ENCODE peak calls at places on chromosomes 7 and 10, in six cellular contexts. I is IMR-90, T is hepatocyte, E is astrocyte, O is gastrocnemius medialis, C is HL-60. H is an unnamed sample.

GRCh38 chr10:133087679-133088523 is at the start of gene ADGRA1:
- DNase-seq in O (no peak), E (no peak), I (no peak), C (no peak), T (peak), H (no peak)

GRCh38 chr10:132714096-132714721 is 71.7 kb downstream of the NKX6-2 start:
- DNase-seq in I (no peak), C (no peak), O (no peak), E (peak), T (no peak), H (no peak)

GRCh38 chr10:10056958-10057357 is 960.7 kb upstream of the CELF2 start:
- DNase-seq in I (peak), T (peak), O (no peak), E (no peak), C (no peak), H (peak)

GRCh38 chr10:104680467-104681401 is 39.6 kb downstream of the SORCS3 start:
- DNase-seq in E (no peak), I (no peak), C (no peak), T (peak), O (no peak), H (no peak)

GRCh38 chr10:5573968-5574641 is 49.3 kb downstream of the CALML3 start:
- DNase-seq in E (no peak), I (peak), O (peak), T (no peak), C (no peak), H (no peak)

GRCh38 chr10:29223311-29223710 is 65.6 kb upstream of the LYZL1 start:
- DNase-seq in T (no peak), C (no peak), O (no peak), I (no peak), E (no peak), H (no peak)

GRCh38 chr10:1036341-1036791 is 10.7 kb upstream of the IDI2 start:
- DNase-seq in I (peak), E (peak), O (peak), C (no peak), T (peak), H (peak)

GRCh38 chr10:12961416-12961815 is 40.1 kb downstream of the CCDC3 start:
- DNase-seq in T (no peak), C (no peak), E (no peak), I (no peak), O (no peak), H (no peak)

GRCh38 chr7:118195837-118196474 is 12.0 kb downstream of the LSM8 start:
- DNase-seq in O (no peak), T (peak), C (peak), E (peak), I (peak), H (peak)

GRCh38 chr7:103528152-103528551 is 82.1 kb upstream of the SLC26A5 start:
- DNase-seq in T (no peak), I (peak), O (no peak), C (no peak), E (no peak), H (no peak)

GRCh38 chr10:71621783-71622526 is 97.6 kb downstream of the C10orf105 start:
- DNase-seq in T (peak), E (peak), C (no peak), O (no peak), I (peak), H (peak)

GRCh38 chr10:132077091-132077490 is 11.3 kb downstream of the JAKMIP3 start:
- DNase-seq in O (no peak), I (no peak), T (no peak), E (no peak), C (no peak), H (no peak)

GRCh38 chr7:156820445-156821063 is 72.4 kb downstream of the LMBR1 start:
- DNase-seq in I (no peak), O (no peak), C (no peak), T (no peak), E (no peak), H (no peak)
- TF ChIP-seq CTCF in I (peak), O (no peak), C (no peak), T (peak), E (peak), H (peak)

GRCh38 chr10:70135046-70135445 is 2.4 kb upstream of the AIFM2 start:
- DNase-seq in O (no peak), C (no peak), I (no peak), E (no peak), T (no peak), H (no peak)

GRCh38 chr10:70135684-70136083 is 3.1 kb upstream of the AIFM2 start:
- DNase-seq in O (peak), T (no peak), I (no peak), C (no peak), E (no peak), H (no peak)

GRCh38 chr10:70132098-70133029 is at the start of gene AIFM2:
- DNase-seq in I (peak), O (peak), C (peak), T (peak), E (peak), H (peak)

GRCh38 chr10:70130878-70131559 is 1.6 kb downstream of the AIFM2 start:
- DNase-seq in C (no peak), T (no peak), I (peak), E (peak), O (no peak), H (peak)

DNA sequence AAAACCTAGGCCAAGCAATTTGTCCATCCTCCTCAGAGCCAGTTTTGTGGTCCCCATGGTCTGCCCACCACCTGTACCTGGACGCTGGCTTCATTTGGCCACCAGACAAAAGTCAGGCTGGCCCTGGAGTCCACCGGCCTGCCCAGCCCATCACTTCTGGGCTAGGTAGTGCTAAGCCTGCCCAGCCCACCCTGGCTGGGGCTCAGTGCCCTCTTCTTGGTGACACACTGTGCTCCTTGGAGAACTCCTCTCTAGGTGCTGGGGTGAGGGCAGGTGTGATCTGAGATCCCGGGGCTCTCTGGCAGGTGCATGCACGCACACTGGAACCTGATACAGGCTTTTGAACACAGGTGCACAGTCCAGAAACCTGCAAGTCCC is 1.1 kb downstream of the AIFM2 start:
- DNase-seq in T (no peak), E (no peak), O (no peak), I (no peak), C (no peak), H (no peak)
- H3K4me3 ChIP-seq in T (no peak), E (no peak), O (no peak), I (no peak), C (no peak), H (peak)

DNA sequence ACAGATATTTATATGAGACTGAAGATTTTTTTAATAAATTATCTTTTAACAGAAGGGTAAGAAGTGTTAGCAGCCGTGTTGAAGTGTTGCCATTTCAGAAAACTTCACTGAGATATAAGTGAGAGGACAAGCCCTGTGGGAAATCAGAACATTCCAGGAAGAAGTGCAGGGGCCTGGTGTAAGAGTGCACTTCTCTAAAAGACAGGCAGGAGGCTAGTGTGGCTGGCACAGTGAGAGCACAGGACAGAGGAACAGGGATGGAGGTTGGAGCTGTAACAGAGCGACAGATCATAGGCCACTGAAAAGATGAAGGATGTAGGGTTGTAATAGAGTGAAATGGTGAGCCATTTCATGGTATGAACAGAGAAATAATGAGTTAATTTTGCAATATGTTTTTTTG is 608.9 kb downstream of the SORCS1 start:
- DNase-seq in E (no peak), I (peak), T (no peak), O (no peak), C (no peak), H (no peak)
- TF ChIP-seq CTCF in E (no peak), I (no peak), T (no peak), O (no peak), C (no peak), H (peak)

DNA sequence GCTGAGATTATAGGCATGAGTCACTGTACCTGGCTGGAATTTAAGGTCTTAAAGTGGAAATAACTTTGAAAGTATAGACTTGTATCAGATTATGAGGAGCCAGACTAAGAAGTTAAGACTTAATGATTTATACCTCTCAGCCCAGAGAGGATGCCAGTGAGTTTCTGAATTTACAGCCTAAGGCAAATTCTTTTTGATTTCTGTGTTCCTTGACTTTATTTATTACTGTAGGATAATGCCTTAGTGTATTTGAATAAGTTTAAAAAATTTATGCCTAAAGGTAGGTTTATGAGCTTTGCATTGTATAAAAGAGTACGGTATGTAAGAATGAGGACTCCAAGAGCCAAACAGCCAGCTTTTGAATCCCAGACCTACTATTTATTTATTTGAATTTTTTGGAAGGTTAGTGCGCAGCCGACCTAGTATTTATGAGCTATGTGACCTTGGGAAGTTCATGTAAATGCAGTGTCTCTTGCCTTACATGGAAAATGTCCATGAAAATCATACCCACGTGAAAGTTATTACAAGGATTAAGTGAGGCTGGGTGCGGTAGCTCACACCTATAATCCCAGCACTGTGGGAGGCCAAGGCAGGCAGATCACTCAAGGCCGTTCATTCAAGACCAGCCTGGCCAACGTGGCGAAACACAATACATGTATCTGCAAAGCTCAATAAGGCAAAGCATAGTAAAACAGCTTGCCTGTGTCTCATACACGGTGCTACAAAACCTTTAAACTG is 174.6 kb downstream of the AUTS2 start:
- DNase-seq in T (no peak), I (no peak), C (no peak), E (no peak), O (no peak), H (no peak)
- H3K4me3 ChIP-seq in T (no peak), I (no peak), C (no peak), E (no peak), O (no peak), H (no peak)

GRCh38 chr10:67883710-67884312 is 645 bp upstream of the SIRT1 start:
- DNase-seq in C (no peak), O (no peak), E (no peak), I (no peak), T (no peak), H (no peak)

GRCh38 chr10:67884842-67885680 is 605 bp downstream of the SIRT1 start:
- DNase-seq in O (peak), I (peak), C (peak), T (peak), E (peak), H (peak)

GRCh38 chr10:67884313-67884841 is at the start of gene SIRT1:
- DNase-seq in E (peak), T (peak), C (peak), O (peak), I (peak), H (peak)
- TF ChIP-seq CTCF in E (no peak), T (no peak), C (no peak), O (no peak), I (no peak), H (no peak)

GRCh38 chr10:32952094-32952493 is 5.9 kb downstream of the ITGB1 start:
- DNase-seq in T (no peak), C (no peak), O (no peak), E (no peak), I (no peak), H (no peak)
- H3K4me3 ChIP-seq in T (no peak), C (no peak), O (no peak), E (peak), I (no peak), H (no peak)

GRCh38 chr7:123581162-123581459 is 20.5 kb upstream of the ASB15 start:
- DNase-seq in C (no peak), O (no peak), I (no peak), T (no peak), E (no peak), H (no peak)

GRCh38 chr7:123583821-123584220 is 17.8 kb upstream of the ASB15 start:
- DNase-seq in I (no peak), C (no peak), T (no peak), O (no peak), E (no peak), H (no peak)

GRCh38 chr7:123580406-123581161 is 21.0 kb upstream of the ASB15 start:
- DNase-seq in T (peak), I (peak), O (no peak), C (no peak), E (peak), H (peak)
- TF ChIP-seq CTCF in T (peak), I (peak), O (peak), C (peak), E (peak), H (peak)

GRCh38 chr7:29957521-29957920 is 32.1 kb downstream of the SCRN1 start:
- DNase-seq in C (no peak), T (no peak), O (no peak), I (no peak), E (no peak), H (no peak)

GRCh38 chr7:29955075-29955792 is 34.4 kb downstream of the SCRN1 start:
- DNase-seq in O (no peak), T (no peak), E (no peak), C (no peak), I (no peak), H (no peak)

GRCh38 chr7:29956477-29956836 is 33.1 kb downstream of the SCRN1 start:
- DNase-seq in C (no peak), I (no peak), T (no peak), E (no peak), O (no peak), H (no peak)

GRCh38 chr7:29957921-29958320 is 31.7 kb downstream of the SCRN1 start:
- DNase-seq in E (no peak), I (no peak), T (no peak), C (no peak), O (no peak), H (no peak)

DNA sequence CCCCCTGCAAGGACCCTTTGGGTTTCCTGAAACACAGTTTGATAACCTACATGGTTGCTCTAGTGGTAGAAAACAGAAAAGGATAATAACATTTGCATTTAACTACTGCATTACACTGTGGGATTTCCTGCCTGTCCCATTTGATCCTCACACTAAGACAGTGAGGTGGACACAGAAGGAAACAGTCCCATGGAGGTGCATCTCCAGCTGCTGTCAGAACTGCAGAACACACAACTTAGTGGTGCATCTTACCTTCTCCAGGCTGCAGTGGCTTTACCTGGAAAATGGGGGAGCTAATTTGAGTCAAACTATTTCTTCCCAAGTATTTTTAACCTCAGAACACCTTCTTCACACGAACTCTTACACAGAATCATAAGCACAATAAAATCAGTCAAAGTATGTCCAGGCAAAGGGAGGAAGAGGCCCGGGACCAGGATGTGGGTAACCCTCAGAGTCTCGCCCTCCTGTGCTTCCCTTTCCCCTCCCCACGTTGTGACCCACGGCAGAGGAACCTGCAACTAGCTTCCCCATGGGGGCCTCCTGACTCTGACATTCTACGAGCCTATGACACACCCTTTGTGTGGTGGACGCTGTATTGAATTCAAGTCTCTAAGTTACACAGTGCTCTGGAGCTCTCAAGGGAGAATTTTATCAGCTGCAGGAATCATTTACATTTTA is 33.7 kb downstream of the SCRN1 start:
- DNase-seq in T (no peak), O (no peak), C (peak), E (no peak), I (no peak), H (no peak)
- H3K4me3 ChIP-seq in T (no peak), O (no peak), C (no peak), E (no peak), I (no peak), H (no peak)

GRCh38 chr10:98310721-98311120 is 42.7 kb upstream of the LOXL4 start:
- DNase-seq in O (no peak), I (no peak), C (no peak), E (no peak), T (no peak), H (no peak)

GRCh38 chr10:98312349-98312748 is 44.4 kb upstream of the LOXL4 start:
- DNase-seq in O (no peak), T (no peak), I (peak), E (peak), C (no peak), H (no peak)

GRCh38 chr10:98307916-98308315 is 39.9 kb upstream of the LOXL4 start:
- DNase-seq in O (no peak), T (no peak), I (no peak), E (peak), C (no peak), H (no peak)

GRCh38 chr10:98308602-98309365 is 40.8 kb upstream of the LOXL4 start:
- DNase-seq in C (no peak), O (no peak), E (no peak), I (no peak), T (no peak), H (no peak)

DNA sequence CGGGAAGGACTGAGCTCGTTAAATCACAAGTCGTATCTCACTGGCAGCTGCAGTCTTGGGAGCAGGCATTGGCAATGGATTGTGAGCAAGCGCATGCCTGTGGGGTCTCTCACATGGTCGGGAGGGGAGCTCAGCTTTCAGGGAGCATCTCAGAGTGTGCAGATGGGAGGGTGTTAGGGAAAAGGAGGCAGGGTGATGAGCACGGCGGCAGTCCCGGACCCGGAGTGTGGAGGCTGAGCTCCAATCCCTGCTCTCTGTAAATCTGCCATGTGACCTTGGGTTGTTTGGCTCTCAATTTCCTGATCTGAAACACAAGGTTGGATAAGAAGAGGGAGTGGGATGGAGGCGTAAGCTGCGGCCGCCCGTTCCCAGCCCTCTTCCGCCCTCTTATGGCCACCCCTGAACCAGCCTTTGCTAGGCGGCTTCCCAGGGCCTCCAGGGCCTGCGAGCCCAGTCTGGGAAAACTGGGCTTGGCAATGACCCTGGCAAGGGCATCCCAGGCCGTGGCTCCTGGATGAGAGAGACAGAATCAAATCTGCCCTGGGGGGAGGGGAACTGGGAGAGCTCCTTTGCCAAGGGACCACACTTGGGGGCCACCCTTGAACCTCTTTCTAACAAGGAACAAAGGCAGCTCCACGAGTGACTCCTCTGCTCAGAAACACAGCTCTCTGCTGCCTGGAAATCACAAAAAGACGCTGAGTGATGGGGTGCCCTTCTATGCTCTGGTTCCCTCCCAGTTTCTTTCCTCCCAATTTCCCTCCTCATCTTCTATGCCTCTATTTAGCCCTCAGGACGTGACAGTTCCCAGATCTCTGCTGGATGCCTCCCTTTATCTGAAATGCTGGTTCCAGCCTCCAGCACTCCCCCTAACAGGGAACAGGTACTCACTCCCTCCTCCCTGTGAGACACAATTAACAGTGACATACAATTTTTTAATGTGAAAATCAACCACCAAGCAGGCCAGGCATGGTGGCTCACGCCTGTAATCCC is 41.7 kb upstream of the LOXL4 start:
- DNase-seq in O (peak), C (no peak), E (peak), I (peak), T (peak), H (peak)
- TF ChIP-seq CTCF in O (peak), C (peak), E (peak), I (peak), T (peak), H (peak)

H was measured in cardiac fibroblast.